ENCODE peak calls at places on chromosomes 1 and 21, in five cellular contexts. P is H1, X is GM12878, C is SK-N-SH, H is GM12891. O is an unnamed sample.

GRCh38 chr1:52164604-52165003 is 22.7 kb downstream of the ZFYVE9 start:
- DNase-seq in P (no peak), X (no peak), C (no peak), H (no peak), O (no peak)

GRCh38 chr1:29332204-29332603 is 95.9 kb downstream of the PTPRU start:
- DNase-seq in P (peak; percentile 86), X (no peak), C (no peak), H (no peak), O (no peak)

GRCh38 chr1:198167436-198167934 is 10.7 kb downstream of the NEK7 start:
- DNase-seq in P (no peak), X (peak; percentile 85), C (no peak), H (no peak), O (no peak)

GRCh38 chr1:10935241-10935640 is 77.2 kb upstream of the TARDBP start:
- DNase-seq in P (no peak), X (no peak), C (no peak), H (no peak), O (no peak)

GRCh38 chr1:29550119-29550841 is 314.0 kb downstream of the PTPRU start:
- DNase-seq in P (peak; percentile 52), X (no peak), C (no peak), H (no peak), O (no peak)

GRCh38 chr1:230849451-230850194 is 18.7 kb downstream of the C1orf198 start:
- DNase-seq in P (no peak), X (no peak), C (no peak), H (no peak), O (no peak)

GRCh38 chr1:14723401-14723800 is 124.9 kb downstream of the KAZN start:
- DNase-seq in P (no peak), X (no peak), C (no peak), H (no peak), O (no peak)

GRCh38 chr1:109083923-109084322 is 6.6 kb upstream of the TMEM167B start:
- DNase-seq in P (no peak), X (no peak), C (no peak), H (no peak), O (no peak)

GRCh38 chr1:93447481-93448291 is at the start of gene FNBP1L:
- DNase-seq in P (peak; percentile 93), X (no peak), C (peak; percentile 98), H (peak; percentile 48), O (peak; percentile 36)

GRCh38 chr1:97314685-97315084 is 593.1 kb downstream of the PTBP2 start:
- DNase-seq in P (no peak), X (no peak), C (no peak), H (no peak), O (no peak)

GRCh38 chr21:44738621-44739020 is 27.2 kb upstream of the TSPEAR start:
- DNase-seq in P (peak; percentile 22), X (no peak), C (no peak), H (no peak), O (no peak)

GRCh38 chr1:234276389-234276788 is 96.9 kb upstream of the COA6 start:
- DNase-seq in P (no peak), X (no peak), C (peak; percentile 41), H (no peak), O (no peak)

GRCh38 chr1:173914366-173914871 is 2.7 kb downstream of the SERPINC1 start:
- DNase-seq in P (peak; percentile 56), X (no peak), C (peak; percentile 41), H (peak; percentile 29), O (peak; percentile 33)

GRCh38 chr1:51607676-51608075 is 9.2 kb upstream of the OSBPL9 start:
- DNase-seq in P (no peak), X (no peak), C (no peak), H (no peak), O (no peak)

GRCh38 chr1:26142165-26142564 is 16.7 kb upstream of the FAM110D start:
- DNase-seq in P (peak; percentile 35), X (no peak), C (no peak), H (no peak), O (no peak)

GRCh38 chr1:26148887-26149286 is 10.0 kb upstream of the FAM110D start:
- DNase-seq in P (no peak), X (no peak), C (no peak), H (no peak), O (no peak)

GRCh38 chr1:26145041-26145959 is 13.6 kb upstream of the FAM110D start:
- DNase-seq in P (peak; percentile 85), X (no peak), C (peak; percentile 81), H (no peak), O (no peak)

GRCh38 chr1:26145960-26146294 is 13.0 kb upstream of the FAM110D start:
- DNase-seq in P (no peak), X (no peak), C (no peak), H (no peak), O (no peak)
- TF ChIP-seq TAF1 in P (no peak), X (no peak), C (no peak), H (no peak), O (no peak)

DNA sequence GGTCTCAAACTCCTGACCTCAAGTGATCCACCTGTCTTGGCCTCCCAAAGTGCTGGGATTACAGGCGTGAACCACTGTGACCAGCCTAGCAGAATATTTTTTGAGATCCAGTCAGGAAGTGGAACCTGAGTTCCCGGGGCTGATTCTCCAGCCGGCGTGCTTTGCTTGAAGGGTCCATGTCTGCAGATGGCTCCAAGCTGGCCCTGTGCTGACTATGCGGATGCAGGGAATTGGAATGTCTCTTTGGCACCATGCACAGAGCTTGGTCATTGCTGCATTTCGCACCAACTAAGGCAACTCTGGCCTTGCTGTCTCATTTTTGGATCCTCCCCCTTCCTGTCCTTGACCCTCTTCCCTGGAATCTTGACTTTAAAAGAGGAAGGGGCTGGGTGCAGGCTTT is 28.1 kb downstream of the ARHGEF10L start:
- DNase-seq in P (no peak), X (no peak), C (no peak), H (no peak), O (no peak)
- TF ChIP-seq TAF1 in P (no peak), X (no peak), C (no peak), H (no peak), O (no peak)

GRCh38 chr1:150561830-150562367 is 12.7 kb downstream of the ADAMTSL4 start:
- DNase-seq in P (peak; percentile 91), X (no peak), C (peak; percentile 86), H (no peak), O (peak; percentile 69)
- TF ChIP-seq TAF1 in P (peak; percentile 35), X (no peak), C (no peak), H (peak; percentile 9), O (no peak)

GRCh38 chr1:204714861-204715511 is 29.4 kb upstream of the LRRN2 start:
- DNase-seq in P (no peak), X (peak; percentile 51), C (peak; percentile 50), H (no peak), O (peak; percentile 32)
- TF ChIP-seq TAF1 in P (no peak), X (no peak), C (no peak), H (no peak), O (no peak)

GRCh38 chr1:39230261-39231190 is 26.0 kb downstream of the MACF1 start:
- DNase-seq in P (no peak), X (peak; percentile 57), C (no peak), H (no peak), O (peak; percentile 27)
- TF ChIP-seq TAF1 in P (no peak), X (no peak), C (no peak), H (no peak), O (no peak)